ENCODE peak calls at places on chromosomes 16 and 17, in seven cellular contexts. G, Y, L, H, S, V and F are unnamed samples.

GRCh38 chr17:70034158-70034557 is 40.9 kb upstream of the KCNJ16 start:
- DNase-seq in G (no peak), Y (no peak), L (no peak), H (no peak), S (no peak), V (no peak), F (no peak)

GRCh38 chr16:85027968-85028637 is 508 bp downstream of the KIAA0513 start:
- DNase-seq in G (no peak), Y (peak), L (no peak), H (peak), S (no peak), V (no peak), F (no peak)

GRCh38 chr16:19666451-19666850 is 51.6 kb downstream of the KNOP1 start:
- DNase-seq in G (no peak), Y (no peak), L (no peak), H (peak), S (no peak), V (no peak), F (no peak)

GRCh38 chr17:32780721-32781120 is 96.2 kb downstream of the MYO1D start:
- DNase-seq in G (no peak), Y (no peak), L (no peak), H (no peak), S (no peak), V (no peak), F (no peak)

GRCh38 chr17:49939318-49939717 is 29.7 kb upstream of the DLX4 start:
- DNase-seq in G (no peak), Y (no peak), L (no peak), H (no peak), S (no peak), V (no peak), F (no peak)

GRCh38 chr16:49986351-49987124 is 38.5 kb upstream of the CNEP1R1 start:
- DNase-seq in G (no peak), Y (no peak), L (no peak), H (peak), S (no peak), V (no peak), F (no peak)

GRCh38 chr17:77691216-77692085 is 267.1 kb upstream of the TNRC6C start:
- DNase-seq in G (no peak), Y (no peak), L (no peak), H (no peak), S (no peak), V (peak), F (no peak)

GRCh38 chr17:38728290-38728831 is 1.8 kb upstream of the CISD3 start:
- DNase-seq in G (no peak), Y (no peak), L (peak), H (no peak), S (no peak), V (no peak), F (no peak)

GRCh38 chr17:76716146-76716833 is 5.5 kb upstream of the MXRA7 start:
- DNase-seq in G (no peak), Y (no peak), L (no peak), H (no peak), S (no peak), V (peak), F (no peak)

GRCh38 chr17:28345420-28346198 is 10.0 kb downstream of the TNFAIP1 start:
- DNase-seq in G (no peak), Y (no peak), L (no peak), H (peak), S (peak), V (no peak), F (no peak)

GRCh38 chr16:57308041-57308440 is 23.6 kb upstream of the PLLP start:
- DNase-seq in G (no peak), Y (no peak), L (no peak), H (no peak), S (no peak), V (no peak), F (no peak)

GRCh38 chr16:58105619-58106018 is 23.6 kb downstream of the CFAP20 start:
- DNase-seq in G (no peak), Y (no peak), L (no peak), H (no peak), S (no peak), V (no peak), F (no peak)

GRCh38 chr16:69171325-69172095 is 15.5 kb upstream of the SNTB2 start:
- DNase-seq in G (no peak), Y (no peak), L (no peak), H (no peak), S (no peak), V (no peak), F (no peak)

GRCh38 chr17:79046501-79047280 is 22.7 kb downstream of the C1QTNF1 start:
- DNase-seq in G (no peak), Y (no peak), L (no peak), H (peak), S (no peak), V (no peak), F (peak)

GRCh38 chr17:35283767-35284166 is 40.9 kb downstream of the SLFN5 start:
- DNase-seq in G (no peak), Y (no peak), L (no peak), H (no peak), S (no peak), V (no peak), F (no peak)